ENCODE peak calls at places on chromosome 7, in seven cellular contexts. A, P, D, O, Z, R and E are unnamed samples.

GRCh38 chr7:154167807-154168206 is 115.6 kb downstream of the DPP6 start:
- DNase-seq in P (no peak), A (no peak), O (no peak), Z (no peak), R (no peak), D (peak), E (no peak)

GRCh38 chr7:45663167-45663921 is 89.2 kb downstream of the ADCY1 start:
- DNase-seq in R (peak), Z (peak), O (peak), A (no peak), P (no peak), D (peak), E (no peak)

GRCh38 chr7:15891151-15891842 is 204.8 kb upstream of the MEOX2 start:
- DNase-seq in A (no peak), P (no peak), Z (peak), O (peak), D (no peak), R (peak), E (peak)

GRCh38 chr7:30934225-30934624 is 22.6 kb downstream of the AQP1 start:
- DNase-seq in P (no peak), Z (no peak), R (no peak), O (no peak), A (no peak), D (no peak), E (no peak)

GRCh38 chr7:52273685-52274610 is 761.5 kb upstream of the POM121L12 start:
- DNase-seq in R (no peak), O (no peak), D (no peak), P (no peak), A (no peak), Z (no peak), E (no peak)

GRCh38 chr7:44981035-44981706 is 2.4 kb upstream of the MYO1G start:
- DNase-seq in D (no peak), Z (no peak), P (no peak), O (no peak), R (no peak), A (no peak), E (no peak)

GRCh38 chr7:150398965-150399320 is 19.8 kb downstream of the ZNF775 start:
- DNase-seq in R (no peak), O (no peak), A (no peak), Z (no peak), P (peak), D (no peak), E (no peak)

GRCh38 chr7:26627871-26628270 is 236.5 kb downstream of the SKAP2 start:
- DNase-seq in Z (no peak), R (no peak), P (no peak), D (peak), A (no peak), O (no peak), E (no peak)

GRCh38 chr7:75572396-75572795 is 80.3 kb downstream of the SPDYE5 start:
- DNase-seq in P (no peak), D (no peak), R (no peak), A (no peak), O (no peak), Z (no peak), E (no peak)

GRCh38 chr7:51011710-51012350 is 229.1 kb upstream of the GRB10 start:
- DNase-seq in Z (peak), D (peak), A (no peak), R (no peak), O (no peak), P (no peak), E (peak)

GRCh38 chr7:106730021-106730420 is 69.1 kb upstream of the CCDC71L start:
- DNase-seq in R (peak), P (no peak), A (no peak), O (no peak), Z (no peak), D (no peak), E (no peak)

GRCh38 chr7:95687759-95688343 is 84.5 kb upstream of the DYNC1I1 start:
- DNase-seq in O (peak), A (no peak), D (no peak), Z (peak), P (no peak), R (peak), E (peak)

GRCh38 chr7:78020131-78020873 is 221.7 kb downstream of the PHTF2 start:
- DNase-seq in Z (peak), D (no peak), A (peak), R (peak), O (peak), P (peak), E (peak)

GRCh38 chr7:152025937-152026890 is 740 bp downstream of the GALNT11 start:
- DNase-seq in O (no peak), P (no peak), Z (no peak), R (no peak), A (no peak), D (peak), E (no peak)

GRCh38 chr7:70597071-70597470 is 534.9 kb upstream of the GALNT17 start:
- DNase-seq in O (no peak), A (no peak), R (no peak), D (no peak), P (no peak), Z (no peak), E (no peak)

GRCh38 chr7:30805931-30806330 is 34.7 kb downstream of the MINDY4 start:
- DNase-seq in P (no peak), D (no peak), A (no peak), O (no peak), R (no peak), Z (no peak), E (no peak)

GRCh38 chr7:37642028-37642540 is 41.5 kb upstream of the GPR141 start:
- DNase-seq in A (no peak), R (no peak), O (no peak), D (no peak), Z (no peak), P (no peak), E (no peak)

GRCh38 chr7:156014808-156015207 is 202.5 kb upstream of the SHH start:
- DNase-seq in Z (no peak), A (no peak), P (no peak), D (peak), O (no peak), R (no peak), E (no peak)

GRCh38 chr7:73892003-73892975 is 31.3 kb downstream of the TMEM270 start:
- DNase-seq in D (no peak), P (no peak), Z (peak), O (peak), R (peak), A (no peak), E (peak)

GRCh38 chr7:43592321-43592720 is 9.4 kb downstream of the STK17A start:
- DNase-seq in D (no peak), A (no peak), R (peak), Z (no peak), P (no peak), O (no peak), E (no peak)

GRCh38 chr7:95434501-95435421 is at the start of gene PON2:
- DNase-seq in R (peak), A (peak), P (peak), D (peak), Z (peak), O (peak), E (peak)

GRCh38 chr7:54545241-54545563 is 3.0 kb downstream of the VSTM2A start:
- DNase-seq in D (no peak), A (no peak), P (no peak), R (no peak), O (no peak), Z (no peak), E (no peak)
- H3K4me3 ChIP-seq in D (no peak), A (no peak), P (no peak), R (no peak), O (no peak), Z (no peak), E (no peak)

DNA sequence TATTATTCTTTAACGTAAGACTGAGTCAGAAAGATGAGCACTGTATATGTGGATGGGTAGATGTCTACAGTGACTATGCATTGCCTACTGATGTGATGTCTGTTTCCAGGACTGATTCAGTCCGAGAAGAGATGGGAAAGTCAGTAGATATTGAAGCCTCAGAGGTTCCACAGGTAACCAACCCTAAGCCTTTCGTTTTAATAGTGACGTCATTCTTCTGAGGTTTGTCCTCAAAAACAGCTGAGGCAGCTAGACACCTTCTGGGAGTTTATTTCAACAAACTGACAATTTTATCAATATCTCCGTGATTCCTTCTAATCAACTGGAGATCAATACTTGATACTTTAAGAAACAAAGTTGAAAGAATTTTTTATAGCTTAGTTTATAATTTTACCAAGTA is 171.6 kb downstream of the LHFPL3 start:
- DNase-seq in Z (no peak), O (no peak), R (no peak), P (no peak), A (no peak), D (no peak), E (no peak)
- TF ChIP-seq CTCF in Z (no peak), O (no peak), R (no peak), P (no peak), A (no peak), D (no peak), E (no peak)

GRCh38 chr7:129906700-129907099 is 46.1 kb downstream of the UBE2H start:
- DNase-seq in Z (peak), O (no peak), P (no peak), R (peak), A (no peak), D (no peak), E (peak)

GRCh38 chr7:129909669-129910068 is 43.1 kb downstream of the UBE2H start:
- DNase-seq in Z (no peak), P (no peak), R (no peak), A (no peak), D (no peak), O (no peak), E (no peak)

GRCh38 chr7:129911790-129912189 is 41.0 kb downstream of the UBE2H start:
- DNase-seq in Z (no peak), D (no peak), R (peak), O (peak), A (no peak), P (no peak), E (no peak)

GRCh38 chr7:129907122-129907741 is 45.5 kb downstream of the UBE2H start:
- DNase-seq in R (no peak), O (no peak), D (no peak), P (no peak), Z (no peak), A (no peak), E (no peak)

GRCh38 chr7:129908181-129908580 is 44.6 kb downstream of the UBE2H start:
- DNase-seq in R (no peak), A (no peak), P (no peak), D (no peak), Z (no peak), O (no peak), E (peak)
- H3K4me3 ChIP-seq in R (no peak), A (no peak), P (no peak), D (no peak), Z (no peak), O (no peak), E (no peak)

GRCh38 chr7:5367661-5368060 is 56.0 kb downstream of the TNRC18 start:
- DNase-seq in D (no peak), P (no peak), R (no peak), A (no peak), Z (no peak), O (no peak), E (no peak)
- TF ChIP-seq CTCF in D (no peak), P (no peak), R (no peak), A (no peak), Z (no peak), O (no peak), E (no peak)

DNA sequence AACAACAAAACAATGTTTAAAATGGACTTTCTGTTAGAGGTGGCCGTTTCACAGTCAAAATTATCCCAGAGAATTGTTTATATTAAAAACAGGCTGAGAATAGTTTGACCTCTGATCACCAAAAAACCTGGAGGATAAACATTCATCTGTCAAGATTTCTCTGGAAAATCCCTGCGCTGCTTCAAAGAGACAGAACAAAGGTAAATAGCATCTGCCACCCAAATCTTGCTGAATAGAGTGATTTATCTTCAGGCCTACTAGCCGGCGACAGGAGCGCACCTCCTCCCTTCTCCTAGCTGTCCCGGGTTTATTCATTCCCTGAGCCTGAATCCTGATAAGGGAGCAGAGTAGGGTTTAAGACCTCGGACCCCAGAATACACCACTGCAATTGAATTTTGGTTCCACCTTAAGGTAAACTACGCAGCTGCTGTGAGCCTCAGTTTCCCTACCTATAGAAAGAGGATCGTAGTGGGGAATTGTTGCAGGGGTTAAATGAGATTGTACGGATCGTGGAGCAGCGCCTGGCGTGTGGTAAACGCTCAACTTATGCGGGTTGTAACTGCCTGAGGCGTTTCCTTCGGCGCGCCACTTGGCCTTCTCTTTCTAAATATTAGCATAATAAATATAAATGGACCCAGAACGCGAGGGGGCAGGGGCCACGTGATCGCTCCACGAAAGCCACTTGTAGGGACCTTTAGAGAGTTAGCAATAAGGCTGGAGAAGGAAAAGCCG is 495 bp upstream of the ST7 start:
- DNase-seq in D (peak), A (no peak), Z (peak), R (peak), P (peak), O (peak), E (peak)
- H3K4me3 ChIP-seq in D (peak), A (peak), Z (peak), R (peak), P (peak), O (peak), E (peak)

DNA sequence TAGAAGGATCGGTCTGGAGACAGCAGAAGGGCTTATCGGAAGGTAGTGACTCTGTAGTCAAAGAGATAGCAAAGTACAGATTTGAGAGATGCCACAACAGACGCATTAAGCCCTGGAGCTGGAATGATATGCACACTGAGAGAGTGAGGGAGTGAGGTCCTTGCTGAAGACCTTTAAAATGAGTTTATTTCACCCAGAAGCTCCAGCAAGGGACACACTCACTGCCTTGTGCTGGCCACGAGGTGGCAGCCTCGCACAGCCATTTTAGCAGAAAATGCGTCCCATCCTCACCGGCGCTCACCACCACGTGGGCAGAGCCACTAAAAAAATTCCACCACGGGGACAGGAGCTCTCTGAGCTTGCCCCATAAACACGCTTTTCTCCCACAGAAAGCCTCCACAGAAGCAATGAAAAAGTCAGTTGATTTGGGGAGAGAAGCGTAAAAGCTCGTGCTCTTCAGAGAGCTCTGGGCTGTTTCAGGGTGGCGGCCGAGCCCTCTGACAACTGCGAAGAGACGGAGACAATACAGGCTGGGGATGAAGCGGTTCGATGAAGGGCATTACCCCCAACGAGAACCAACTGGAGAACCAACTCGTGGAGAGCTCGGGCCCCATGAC is 163.0 kb upstream of the KLF14 start:
- DNase-seq in Z (peak), P (peak), R (peak), A (no peak), O (peak), D (peak), E (peak)
- TF ChIP-seq CTCF in Z (peak), P (peak), R (peak), A (peak), O (peak), D (no peak), E (peak)

GRCh38 chr7:2211259-2211575 is 21.5 kb downstream of the MAD1L1 start:
- DNase-seq in R (no peak), O (no peak), D (no peak), P (no peak), A (no peak), Z (no peak), E (no peak)

GRCh38 chr7:2209961-2210323 is 22.8 kb downstream of the MAD1L1 start:
- DNase-seq in D (no peak), P (no peak), O (no peak), A (no peak), R (no peak), Z (no peak), E (no peak)

GRCh38 chr7:2211926-2212325 is 20.8 kb downstream of the MAD1L1 start:
- DNase-seq in Z (no peak), A (no peak), D (no peak), P (no peak), R (no peak), O (no peak), E (no peak)

GRCh38 chr7:2209146-2209960 is 23.4 kb downstream of the MAD1L1 start:
- DNase-seq in R (peak), P (peak), Z (peak), O (peak), D (peak), A (peak), E (peak)

DNA sequence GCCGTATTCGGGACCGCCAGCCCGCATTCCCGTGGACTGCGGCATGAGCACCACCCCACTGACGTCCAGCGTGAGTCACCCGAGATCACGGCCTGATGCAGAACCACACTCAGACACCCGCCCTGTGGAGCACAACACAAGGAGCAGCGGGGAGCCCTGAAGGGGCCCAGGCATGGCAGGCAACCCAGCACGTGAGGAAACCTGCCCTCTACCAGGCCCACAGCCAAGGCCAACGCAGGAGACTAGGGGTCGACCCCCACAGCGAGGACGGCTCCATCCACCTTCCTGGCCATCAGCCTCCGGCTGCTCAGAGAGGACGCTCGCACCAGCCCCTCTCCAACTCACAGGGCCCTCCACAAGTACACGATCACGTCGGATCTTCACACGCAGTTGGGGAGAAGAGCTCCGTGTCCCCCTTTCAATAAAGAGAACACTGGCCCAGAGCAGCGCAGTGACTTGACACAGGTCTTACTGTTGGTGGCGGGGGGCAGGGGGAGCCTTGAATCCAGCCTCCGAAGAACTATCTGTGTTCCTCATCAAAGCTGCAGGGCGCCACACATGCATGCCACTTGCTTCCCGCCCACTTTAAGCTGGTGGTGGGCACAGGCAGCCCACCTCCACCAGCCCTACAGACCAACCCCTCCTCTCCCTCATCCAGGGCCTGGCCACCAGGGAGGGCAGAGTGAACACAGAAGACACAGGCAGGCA is 22.0 kb downstream of the MAD1L1 start:
- DNase-seq in R (no peak), P (no peak), D (no peak), A (no peak), O (no peak), Z (no peak), E (no peak)
- H3K4me3 ChIP-seq in R (no peak), P (no peak), D (no peak), A (no peak), O (no peak), Z (no peak), E (no peak)

DNA sequence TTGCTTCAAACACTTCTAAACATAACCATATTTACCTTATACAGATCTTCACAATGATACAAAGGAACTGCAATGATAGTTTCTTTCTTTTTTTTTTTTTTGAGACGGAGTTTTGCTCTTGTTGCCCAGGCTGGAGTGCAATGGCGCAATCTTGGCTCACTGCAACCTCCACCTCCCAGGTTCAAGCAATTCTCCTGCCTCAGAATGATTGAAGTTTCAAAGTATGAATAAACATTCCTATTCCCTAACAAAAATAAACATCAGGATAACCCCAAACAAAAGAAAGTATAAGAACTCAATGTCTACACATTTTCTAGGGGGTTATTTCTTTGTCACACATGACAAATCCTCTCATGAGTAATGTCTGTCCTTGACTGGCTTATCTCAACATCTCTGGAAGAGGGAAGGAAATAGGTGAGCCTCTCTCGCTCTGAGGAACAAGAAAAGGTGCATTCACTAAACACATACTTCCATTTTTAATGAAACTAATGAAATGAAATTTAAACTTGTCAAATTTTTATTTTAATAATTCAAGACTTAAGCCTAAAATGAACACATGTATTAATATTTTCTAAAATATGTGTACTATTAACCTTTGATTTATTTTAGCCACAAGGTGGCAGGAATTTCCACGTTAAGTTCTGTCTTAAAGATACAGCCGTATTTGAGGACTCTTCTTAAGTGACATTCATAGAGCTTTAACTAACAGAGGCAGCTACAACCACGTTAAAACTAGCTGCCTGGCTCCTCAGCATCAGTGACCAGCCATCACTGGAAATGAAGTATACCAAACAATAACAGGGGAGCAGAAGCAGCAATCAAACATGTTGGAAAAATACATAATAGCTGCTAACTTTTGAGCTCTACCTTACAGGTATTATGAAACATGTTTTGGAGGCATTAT is 58.3 kb downstream of the MALSU1 start:
- DNase-seq in O (peak), P (no peak), Z (peak), A (no peak), R (peak), D (no peak), E (peak)
- TF ChIP-seq CTCF in O (peak), P (no peak), Z (peak), A (peak), R (peak), D (no peak), E (no peak)

GRCh38 chr7:47672267-47672920 is 90.5 kb upstream of the TNS3 start:
- DNase-seq in Z (no peak), A (no peak), P (no peak), O (no peak), D (no peak), R (no peak), E (no peak)
- H3K4me3 ChIP-seq in Z (no peak), A (no peak), P (no peak), O (no peak), D (no peak), R (no peak), E (no peak)